ENCODE peak calls at places on chromosomes 7 and 10, in four cellular contexts. One of them, this sample, is unnamed.

GRCh38 chr10:32028710-32029109 is 27.5 kb downstream of the KIF5B start:
- DNase-seq in MM.1S: no peak
- DNase-seq in heart right ventricle: no peak
- DNase-seq in neural progenitor cell: no peak
- DNase-seq in this sample: no peak

GRCh38 chr10:132397671-132398565 is 918 bp downstream of the PWWP2B start:
- DNase-seq in neural progenitor cell: peak; percentile 58
- DNase-seq in MM.1S: peak; percentile 37
- DNase-seq in heart right ventricle: peak; percentile 47
- DNase-seq in this sample: no peak

GRCh38 chr7:156582591-156583123 is 57.9 kb upstream of the RNF32 start:
- DNase-seq in neural progenitor cell: no peak
- DNase-seq in MM.1S: no peak
- DNase-seq in heart right ventricle: no peak
- DNase-seq in this sample: no peak

GRCh38 chr10:33139191-33139646 is 181.2 kb upstream of the ITGB1 start:
- DNase-seq in heart right ventricle: no peak
- DNase-seq in neural progenitor cell: no peak
- DNase-seq in MM.1S: no peak
- DNase-seq in this sample: no peak

GRCh38 chr7:15228891-15229290 is 326.3 kb upstream of the DGKB start:
- DNase-seq in heart right ventricle: no peak
- DNase-seq in neural progenitor cell: no peak
- DNase-seq in MM.1S: no peak
- DNase-seq in this sample: no peak

GRCh38 chr10:50392426-50392825 is 141.1 kb upstream of the ASAH2 start:
- DNase-seq in neural progenitor cell: no peak
- DNase-seq in heart right ventricle: no peak
- DNase-seq in MM.1S: no peak
- DNase-seq in this sample: no peak

GRCh38 chr10:99551158-99551557 is 18.4 kb downstream of the NKX2-3 start:
- DNase-seq in heart right ventricle: no peak
- DNase-seq in MM.1S: peak; percentile 33
- DNase-seq in neural progenitor cell: peak; percentile 31
- DNase-seq in this sample: no peak

GRCh38 chr7:98805956-98806838 is 63.6 kb downstream of the TMEM130 start:
- DNase-seq in neural progenitor cell: no peak
- DNase-seq in MM.1S: no peak
- DNase-seq in heart right ventricle: no peak
- DNase-seq in this sample: no peak

GRCh38 chr7:156640949-156641485 is 443 bp downstream of the RNF32 start:
- DNase-seq in neural progenitor cell: no peak
- DNase-seq in MM.1S: peak; percentile 73
- DNase-seq in heart right ventricle: no peak
- DNase-seq in this sample: no peak

GRCh38 chr7:2452074-2452507 is 24.1 kb downstream of the GRIFIN start:
- DNase-seq in heart right ventricle: no peak
- DNase-seq in MM.1S: no peak
- DNase-seq in neural progenitor cell: no peak
- DNase-seq in this sample: no peak

GRCh38 chr7:117041007-117041406 is 87.7 kb downstream of the ST7 start:
- DNase-seq in neural progenitor cell: no peak
- DNase-seq in heart right ventricle: no peak
- DNase-seq in MM.1S: no peak
- DNase-seq in this sample: no peak

GRCh38 chr10:132563485-132564248 is 26.1 kb downstream of the INPP5A start:
- DNase-seq in neural progenitor cell: no peak
- DNase-seq in heart right ventricle: no peak
- DNase-seq in MM.1S: no peak
- DNase-seq in this sample: no peak

DNA sequence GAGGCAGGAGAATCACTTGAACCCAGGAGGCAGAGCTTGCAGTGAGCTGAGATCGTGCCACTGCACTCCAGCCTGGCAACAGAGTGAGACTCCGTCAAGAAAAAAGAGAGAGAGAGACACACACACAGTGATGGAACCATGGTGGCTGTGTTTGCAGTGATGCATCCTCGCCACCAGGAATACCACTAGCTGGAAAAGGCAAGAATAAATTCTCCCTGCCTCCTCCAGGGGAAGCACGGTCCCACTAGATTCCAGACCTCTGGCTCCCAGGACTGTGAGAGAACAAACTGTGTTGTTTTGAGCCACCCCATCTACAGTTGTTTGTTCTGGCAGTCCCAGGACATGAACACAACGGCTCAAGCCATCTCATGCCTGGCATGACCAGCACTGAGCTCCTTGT is 320.3 kb upstream of the FOXK1 start:
- DNase-seq in heart right ventricle: no peak
- DNase-seq in MM.1S: no peak
- DNase-seq in neural progenitor cell: no peak
- DNase-seq in this sample: no peak
- TF ChIP-seq CTCF in heart right ventricle: no peak
- TF ChIP-seq CTCF in MM.1S: no peak
- TF ChIP-seq CTCF in neural progenitor cell: no peak
- TF ChIP-seq CTCF in this sample: no peak

DNA sequence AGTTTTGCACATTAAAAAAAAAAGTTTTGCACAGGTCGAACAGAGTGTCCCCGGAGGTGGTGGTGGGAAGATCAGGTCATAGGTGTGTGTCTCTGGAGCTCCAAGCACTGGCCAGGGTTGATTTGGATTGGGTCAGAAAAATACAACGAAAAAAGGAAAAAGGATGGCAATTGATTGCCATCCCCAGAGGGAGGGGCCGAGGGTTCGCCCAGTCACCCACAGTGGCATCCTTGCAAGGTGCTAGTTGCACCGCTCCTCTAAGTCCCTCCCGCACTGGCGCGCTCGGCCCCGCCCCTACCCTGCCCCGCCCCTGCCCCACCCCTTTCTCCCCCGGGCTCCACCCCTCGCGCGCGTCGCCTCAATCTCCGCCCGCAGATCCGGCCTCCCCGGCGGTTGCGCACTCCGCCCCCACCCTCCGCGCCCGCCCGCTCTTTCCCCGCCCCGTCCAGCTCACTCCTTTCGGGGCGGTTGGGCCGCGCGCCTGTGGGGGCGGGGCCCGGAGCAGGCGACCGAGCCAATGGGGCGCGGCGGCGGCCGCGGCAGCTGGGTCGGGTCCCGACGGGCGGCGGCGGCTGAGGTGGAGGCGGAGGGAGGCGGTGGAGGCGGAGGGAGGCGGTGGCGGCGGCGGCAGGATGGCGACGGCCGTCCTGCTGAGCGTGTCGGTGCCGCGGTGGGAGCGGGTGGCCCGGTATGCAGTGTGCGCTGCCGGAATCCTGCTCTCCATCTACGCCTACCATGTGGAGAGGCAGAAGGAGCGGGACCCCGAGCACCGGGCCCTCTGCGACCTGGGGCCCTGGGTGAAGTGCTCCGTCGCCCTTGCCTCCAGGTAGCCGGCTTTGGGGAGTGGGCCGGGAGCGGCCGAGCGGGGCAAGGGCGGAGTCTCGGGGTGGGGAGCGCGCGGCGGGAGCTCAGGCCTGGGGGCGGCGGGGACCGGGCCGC is 31.5 kb upstream of the ERV3-1 start:
- DNase-seq in MM.1S: peak; percentile 94
- DNase-seq in heart right ventricle: peak; percentile 95
- DNase-seq in neural progenitor cell: peak; percentile 97
- DNase-seq in this sample: peak; percentile 92
- TF ChIP-seq CTCF in MM.1S: peak; percentile 11
- TF ChIP-seq CTCF in heart right ventricle: no peak
- TF ChIP-seq CTCF in neural progenitor cell: peak; percentile 41
- TF ChIP-seq CTCF in this sample: peak; percentile 32

DNA sequence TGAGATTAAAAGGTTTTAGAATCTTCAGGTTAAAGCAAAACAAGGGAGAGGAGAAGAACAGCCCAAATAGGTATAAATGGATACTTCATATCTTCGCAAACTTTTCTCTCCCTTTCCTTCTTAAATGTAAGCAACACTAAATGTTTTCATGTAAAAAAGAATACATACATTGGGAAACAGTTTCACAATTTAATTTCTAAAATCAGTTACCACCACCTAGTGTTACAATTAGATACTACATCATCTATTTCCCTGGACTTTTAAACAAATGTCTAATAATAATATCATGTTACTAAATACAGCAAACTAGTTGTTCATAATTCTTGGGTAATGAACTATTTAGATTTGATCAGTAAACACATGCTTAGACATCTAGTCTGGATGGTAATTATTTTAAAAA is 35.8 kb downstream of the MINDY3 start:
- DNase-seq in MM.1S: peak; percentile 62
- DNase-seq in heart right ventricle: no peak
- DNase-seq in neural progenitor cell: no peak
- DNase-seq in this sample: no peak
- TF ChIP-seq CTCF in MM.1S: peak; percentile 66
- TF ChIP-seq CTCF in heart right ventricle: peak; percentile 64
- TF ChIP-seq CTCF in neural progenitor cell: peak; percentile 58
- TF ChIP-seq CTCF in this sample: peak; percentile 77

GRCh38 chr10:28179006-28179405 is 123.9 kb downstream of the MPP7 start:
- DNase-seq in neural progenitor cell: no peak
- DNase-seq in heart right ventricle: no peak
- DNase-seq in MM.1S: no peak
- DNase-seq in this sample: no peak

GRCh38 chr10:28181478-28182096 is 121.3 kb downstream of the MPP7 start:
- DNase-seq in neural progenitor cell: no peak
- DNase-seq in MM.1S: no peak
- DNase-seq in heart right ventricle: no peak
- DNase-seq in this sample: no peak

GRCh38 chr10:28177944-28178637 is 124.8 kb downstream of the MPP7 start:
- DNase-seq in heart right ventricle: no peak
- DNase-seq in neural progenitor cell: no peak
- DNase-seq in MM.1S: peak; percentile 64
- DNase-seq in this sample: no peak

GRCh38 chr10:28180654-28181053 is 122.2 kb downstream of the MPP7 start:
- DNase-seq in neural progenitor cell: no peak
- DNase-seq in MM.1S: no peak
- DNase-seq in heart right ventricle: no peak
- DNase-seq in this sample: no peak

GRCh38 chr10:28179490-28180099 is 123.3 kb downstream of the MPP7 start:
- DNase-seq in neural progenitor cell: peak; percentile 74
- DNase-seq in heart right ventricle: no peak
- DNase-seq in MM.1S: peak; percentile 67
- DNase-seq in this sample: peak; percentile 39
- TF ChIP-seq CTCF in neural progenitor cell: peak; percentile 89
- TF ChIP-seq CTCF in heart right ventricle: peak; percentile 77
- TF ChIP-seq CTCF in MM.1S: peak; percentile 69
- TF ChIP-seq CTCF in this sample: peak; percentile 91

GRCh38 chr7:155232911-155233702 is 64.6 kb upstream of the INSIG1 start:
- DNase-seq in heart right ventricle: no peak
- DNase-seq in MM.1S: no peak
- DNase-seq in neural progenitor cell: no peak
- DNase-seq in this sample: no peak

GRCh38 chr7:155237297-155237696 is 60.4 kb upstream of the INSIG1 start:
- DNase-seq in neural progenitor cell: no peak
- DNase-seq in heart right ventricle: no peak
- DNase-seq in MM.1S: no peak
- DNase-seq in this sample: no peak

GRCh38 chr7:155236386-155236785 is 61.3 kb upstream of the INSIG1 start:
- DNase-seq in heart right ventricle: no peak
- DNase-seq in neural progenitor cell: no peak
- DNase-seq in MM.1S: no peak
- DNase-seq in this sample: no peak

GRCh38 chr7:155233703-155234492 is 63.8 kb upstream of the INSIG1 start:
- DNase-seq in heart right ventricle: no peak
- DNase-seq in MM.1S: no peak
- DNase-seq in neural progenitor cell: no peak
- DNase-seq in this sample: no peak

GRCh38 chr7:155234950-155235789 is 62.5 kb upstream of the INSIG1 start:
- DNase-seq in heart right ventricle: no peak
- DNase-seq in MM.1S: no peak
- DNase-seq in neural progenitor cell: no peak
- DNase-seq in this sample: no peak
- TF ChIP-seq CTCF in heart right ventricle: no peak
- TF ChIP-seq CTCF in MM.1S: no peak
- TF ChIP-seq CTCF in neural progenitor cell: no peak
- TF ChIP-seq CTCF in this sample: no peak

GRCh38 chr10:94963901-94964300 is 25.4 kb downstream of the CYP2C9 start:
- DNase-seq in MM.1S: peak; percentile 51
- DNase-seq in heart right ventricle: no peak
- DNase-seq in neural progenitor cell: peak; percentile 90
- DNase-seq in this sample: peak; percentile 12
- TF ChIP-seq CTCF in MM.1S: peak; percentile 70
- TF ChIP-seq CTCF in heart right ventricle: peak; percentile 54
- TF ChIP-seq CTCF in neural progenitor cell: peak; percentile 72
- TF ChIP-seq CTCF in this sample: peak; percentile 59

DNA sequence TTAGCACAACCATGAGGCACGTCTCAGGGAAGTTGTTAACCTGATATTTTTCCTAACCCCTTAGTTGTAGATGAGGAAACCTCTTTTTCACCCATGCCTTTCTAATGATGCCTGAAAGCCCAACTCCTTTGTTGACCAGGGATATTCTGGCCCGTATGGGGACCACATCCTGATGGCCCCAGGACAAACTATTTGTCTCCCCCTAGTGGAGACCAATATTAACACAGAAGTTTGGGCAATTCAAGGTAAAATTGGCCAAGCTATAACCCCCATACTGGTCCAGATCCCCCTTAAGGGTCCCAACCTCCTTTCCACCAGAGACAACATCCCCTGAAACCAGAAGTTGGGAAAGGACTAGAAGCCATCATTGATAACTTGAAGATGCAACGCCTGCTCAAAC is 893.3 kb downstream of the SORCS1 start:
- DNase-seq in MM.1S: no peak
- DNase-seq in heart right ventricle: no peak
- DNase-seq in neural progenitor cell: no peak
- DNase-seq in this sample: no peak
- TF ChIP-seq CTCF in MM.1S: peak; percentile 42
- TF ChIP-seq CTCF in heart right ventricle: no peak
- TF ChIP-seq CTCF in neural progenitor cell: peak; percentile 41
- TF ChIP-seq CTCF in this sample: peak; percentile 41

GRCh38 chr10:112525215-112525614 is 78.2 kb downstream of the VTI1A start:
- DNase-seq in heart right ventricle: no peak
- DNase-seq in MM.1S: no peak
- DNase-seq in neural progenitor cell: no peak
- DNase-seq in this sample: no peak

GRCh38 chr10:112524637-112525036 is 77.6 kb downstream of the VTI1A start:
- DNase-seq in heart right ventricle: no peak
- DNase-seq in neural progenitor cell: no peak
- DNase-seq in MM.1S: no peak
- DNase-seq in this sample: no peak

GRCh38 chr10:112526130-112526529 is 79.1 kb downstream of the VTI1A start:
- DNase-seq in neural progenitor cell: no peak
- DNase-seq in MM.1S: no peak
- DNase-seq in heart right ventricle: no peak
- DNase-seq in this sample: no peak

GRCh38 chr10:112526906-112527305 is 79.9 kb downstream of the VTI1A start:
- DNase-seq in heart right ventricle: no peak
- DNase-seq in neural progenitor cell: peak; percentile 84
- DNase-seq in MM.1S: no peak
- DNase-seq in this sample: no peak

GRCh38 chr10:112528235-112528634 is 81.2 kb downstream of the VTI1A start:
- DNase-seq in neural progenitor cell: no peak
- DNase-seq in MM.1S: no peak
- DNase-seq in heart right ventricle: no peak
- DNase-seq in this sample: no peak
- TF ChIP-seq CTCF in neural progenitor cell: no peak
- TF ChIP-seq CTCF in MM.1S: no peak
- TF ChIP-seq CTCF in heart right ventricle: no peak
- TF ChIP-seq CTCF in this sample: no peak

DNA sequence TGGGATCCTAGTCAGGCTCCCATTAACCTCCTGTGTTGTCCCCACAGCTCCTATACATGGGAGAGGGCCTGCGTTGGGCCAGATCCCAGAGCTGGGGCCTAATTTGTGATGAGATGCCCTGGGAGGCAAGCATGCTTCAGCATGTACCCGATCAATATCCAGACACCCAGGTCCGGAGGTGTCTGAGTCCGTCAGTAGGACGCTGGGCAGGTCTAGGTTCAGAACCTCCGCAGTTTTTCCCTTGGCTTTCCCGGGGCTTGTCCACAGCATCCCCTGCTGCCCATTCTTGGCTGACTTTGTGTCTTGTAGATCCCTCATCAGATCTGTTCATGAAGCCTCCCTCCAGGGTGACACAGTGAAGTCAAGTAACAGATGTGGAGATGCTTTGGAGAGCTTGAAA is 32.7 kb upstream of the RBAK start:
- DNase-seq in neural progenitor cell: no peak
- DNase-seq in heart right ventricle: no peak
- DNase-seq in MM.1S: no peak
- DNase-seq in this sample: no peak
- TF ChIP-seq CTCF in neural progenitor cell: no peak
- TF ChIP-seq CTCF in heart right ventricle: no peak
- TF ChIP-seq CTCF in MM.1S: no peak
- TF ChIP-seq CTCF in this sample: no peak

This sample was measured in endothelial cell.